ENCODE peak calls at places on chromosomes 3 and 15, in nine cellular contexts. L is T-helper 1 cell; Y is CD4-positive, alpha-beta T cell; M is psoas muscle; J is ovary; O is GM12865; T is EH; R is tibial artery; V is OCI-LY7. I is an unnamed sample.

GRCh38 chr15:101614761-101615160 is 37.4 kb downstream of the TM2D3 start:
- DNase-seq in L (no peak), Y (no peak), M (no peak), J (no peak), O (no peak), T (no peak), R (no peak), V (no peak), I (no peak)

GRCh38 chr3:64853456-64853855 is 165.7 kb upstream of the ADAMTS9 start:
- DNase-seq in L (no peak), Y (no peak), M (no peak), J (no peak), O (no peak), T (no peak), R (no peak), V (no peak), I (no peak)

GRCh38 chr3:99875573-99875924 is 57.9 kb downstream of the CMSS1 start:
- DNase-seq in L (no peak), Y (no peak), M (no peak), J (no peak), O (no peak), T (peak; percentile 76), R (no peak), V (no peak), I (no peak)

GRCh38 chr3:198113219-198114053 is 153.4 kb downstream of the LMLN start:
- DNase-seq in L (no peak), Y (no peak), M (peak; percentile 65), J (no peak), O (no peak), T (no peak), R (peak; percentile 22), V (no peak), I (no peak)

GRCh38 chr3:149816986-149817385 is 4.0 kb downstream of the RNF13 start:
- DNase-seq in L (no peak), Y (no peak), M (no peak), J (no peak), O (peak; percentile 40), T (peak; percentile 49), R (no peak), V (no peak), I (no peak)

GRCh38 chr15:48532938-48533337 is 112.6 kb downstream of the FBN1 start:
- DNase-seq in L (no peak), Y (no peak), M (no peak), J (no peak), O (no peak), T (peak; percentile 31), R (no peak), V (no peak), I (no peak)

GRCh38 chr15:40049076-40049475 is 10.1 kb upstream of the SRP14 start:
- DNase-seq in L (no peak), Y (no peak), M (no peak), J (no peak), O (no peak), T (no peak), R (no peak), V (no peak), I (no peak)

GRCh38 chr3:138912237-138912636 is 34.7 kb downstream of the FOXL2 start:
- DNase-seq in L (no peak), Y (no peak), M (no peak), J (no peak), O (no peak), T (no peak), R (no peak), V (no peak), I (no peak)

GRCh38 chr3:8280161-8280560 is 221.5 kb upstream of the LMCD1 start:
- DNase-seq in L (no peak), Y (no peak), M (no peak), J (no peak), O (no peak), T (no peak), R (no peak), V (no peak), I (no peak)

GRCh38 chr3:182490601-182491485 is 302.5 kb upstream of the ATP11B start:
- DNase-seq in L (no peak), Y (no peak), M (no peak), J (no peak), O (peak; percentile 34), T (no peak), R (no peak), V (peak; percentile 78), I (peak; percentile 11)

GRCh38 chr3:108940568-108941285 is 13.0 kb downstream of the GUCA1C start:
- DNase-seq in L (no peak), Y (no peak), M (no peak), J (no peak), O (no peak), T (no peak), R (no peak), V (no peak), I (no peak)

GRCh38 chr3:13565581-13566461 is 16.9 kb downstream of the FBLN2 start:
- DNase-seq in L (no peak), Y (no peak), M (peak; percentile 32), J (no peak), O (no peak), T (no peak), R (no peak), V (no peak), I (no peak)

GRCh38 chr15:36925671-36926421 is 174.5 kb downstream of the MEIS2 start:
- DNase-seq in L (no peak), Y (no peak), M (no peak), J (no peak), O (no peak), T (peak; percentile 30), R (no peak), V (no peak), I (no peak)

GRCh38 chr15:89814112-89814742 is 425 bp downstream of the ANPEP start:
- DNase-seq in L (no peak), Y (no peak), M (peak; percentile 46), J (no peak), O (no peak), T (peak; percentile 35), R (no peak), V (no peak), I (no peak)

GRCh38 chr15:55202206-55202605 is 5.5 kb upstream of the RSL24D1 start:
- DNase-seq in L (no peak), Y (no peak), M (no peak), J (no peak), O (no peak), T (no peak), R (no peak), V (no peak), I (no peak)

GRCh38 chr3:141368925-141369794 is 856 bp downstream of the ZBTB38 start:
- DNase-seq in L (no peak), Y (no peak), M (no peak), J (no peak), O (peak; percentile 69), T (no peak), R (no peak), V (no peak), I (no peak)

GRCh38 chr3:36596411-36596810 is 167.9 kb downstream of the DCLK3 start:
- DNase-seq in L (no peak), Y (no peak), M (no peak), J (no peak), O (no peak), T (peak; percentile 7), R (no peak), V (no peak), I (no peak)

GRCh38 chr15:35481992-35482391 is 64.0 kb downstream of the DPH6 start:
- DNase-seq in L (no peak), Y (no peak), M (no peak), J (no peak), O (no peak), T (peak; percentile 81), R (no peak), V (no peak), I (no peak)

GRCh38 chr3:178001670-178002101 is 534.5 kb upstream of the KCNMB2 start:
- DNase-seq in L (no peak), Y (no peak), M (no peak), J (no peak), O (peak; percentile 66), T (no peak), R (no peak), V (no peak), I (no peak)

GRCh38 chr3:149534671-149535394 is 60.3 kb downstream of the TM4SF4 start:
- DNase-seq in L (no peak), Y (no peak), M (no peak), J (peak; percentile 30), O (no peak), T (peak; percentile 73), R (no peak), V (no peak), I (no peak)

GRCh38 chr3:52153389-52154096 is 680 bp downstream of the POC1A start:
- DNase-seq in L (no peak), Y (no peak), M (peak; percentile 59), J (peak; percentile 37), O (peak; percentile 26), T (peak; percentile 73), R (no peak), V (peak; percentile 47), I (peak; percentile 18)

GRCh38 chr3:123791898-123792297 is 92.2 kb downstream of the MYLK start:
- DNase-seq in L (no peak), Y (no peak), M (no peak), J (no peak), O (no peak), T (peak; percentile 59), R (no peak), V (no peak), I (no peak)

GRCh38 chr15:51687565-51687964 is 6.3 kb downstream of the SCG3 start:
- DNase-seq in L (no peak), Y (no peak), M (no peak), J (no peak), O (no peak), T (no peak), R (no peak), V (no peak), I (no peak)

GRCh38 chr15:57114070-57114469 is 195.6 kb downstream of the TCF12 start:
- DNase-seq in L (no peak), Y (no peak), M (no peak), J (no peak), O (no peak), T (peak; percentile 44), R (no peak), V (no peak), I (no peak)

GRCh38 chr15:40793216-40793989 is 13.5 kb upstream of the ZFYVE19 start:
- DNase-seq in L (no peak), Y (no peak), M (peak; percentile 58), J (peak; percentile 52), O (peak; percentile 24), T (peak; percentile 92), R (no peak), V (no peak), I (no peak)

GRCh38 chr3:137110392-137110996 is 152.7 kb downstream of the IL20RB start:
- DNase-seq in L (no peak), Y (no peak), M (no peak), J (no peak), O (peak; percentile 54), T (peak; percentile 32), R (no peak), V (peak; percentile 27), I (peak; percentile 33)

GRCh38 chr3:41893977-41894376 is 67.9 kb downstream of the ULK4 start:
- DNase-seq in L (no peak), Y (no peak), M (no peak), J (no peak), O (peak; percentile 50), T (peak; percentile 63), R (no peak), V (peak; percentile 38), I (no peak)

GRCh38 chr15:45262906-45263456 is 10.9 kb downstream of the SLC28A2 start:
- DNase-seq in L (no peak), Y (no peak), M (no peak), J (no peak), O (no peak), T (no peak), R (no peak), V (no peak), I (no peak)

GRCh38 chr3:75303676-75304075 is 360.5 kb upstream of the FRG2C start:
- DNase-seq in L (no peak), Y (no peak), M (no peak), J (no peak), O (no peak), T (no peak), R (no peak), V (no peak), I (no peak)

GRCh38 chr15:76342382-76343201 is 6.0 kb downstream of the ISL2 start:
- DNase-seq in L (no peak), Y (no peak), M (no peak), J (no peak), O (no peak), T (peak; percentile 20), R (no peak), V (no peak), I (no peak)

GRCh38 chr3:156910022-156910421 is 83.9 kb downstream of the LEKR1 start:
- DNase-seq in L (no peak), Y (no peak), M (no peak), J (no peak), O (no peak), T (no peak), R (no peak), V (no peak), I (no peak)

I was measured in iPS DF 6.9.